ENCODE peak calls at places on chromosomes 7 and 10, in ten cellular contexts. K, E, R, Z, I, A, D, Q, C and P are unnamed samples.

GRCh38 chr7:100547872-100548271 is 8.9 kb downstream of the AGFG2 start:
- DNase-seq in K (no peak), E (no peak), R (peak; percentile 64), Z (peak; percentile 63), I (peak; percentile 16), A (no peak), D (no peak), Q (no peak), C (no peak), P (no peak)

GRCh38 chr7:90825779-90826178 is 229.7 kb downstream of the CDK14 start:
- DNase-seq in K (no peak), E (no peak), R (peak; percentile 76), Z (peak; percentile 97), I (peak; percentile 77), A (no peak), D (no peak), Q (peak; percentile 80), C (no peak), P (no peak)

GRCh38 chr10:12848439-12849173 is 152.9 kb downstream of the CCDC3 start:
- DNase-seq in K (no peak), E (no peak), R (no peak), Z (no peak), I (no peak), A (no peak), D (no peak), Q (no peak), C (no peak), P (no peak)

GRCh38 chr7:1681581-1681980 is 11.5 kb downstream of the ELFN1 start:
- DNase-seq in K (no peak), E (no peak), R (no peak), Z (no peak), I (no peak), A (no peak), D (no peak), Q (no peak), C (no peak), P (no peak)

GRCh38 chr7:157077021-157077420 is 61.7 kb upstream of the UBE3C start:
- DNase-seq in K (no peak), E (no peak), R (no peak), Z (no peak), I (no peak), A (no peak), D (no peak), Q (no peak), C (no peak), P (no peak)

GRCh38 chr10:51653025-51653424 is 46.4 kb downstream of the CSTF2T start:
- DNase-seq in K (no peak), E (no peak), R (peak; percentile 42), Z (peak; percentile 70), I (no peak), A (no peak), D (no peak), Q (peak; percentile 39), C (no peak), P (no peak)

GRCh38 chr10:110671788-110672579 is 27.8 kb downstream of the RBM20 start:
- DNase-seq in K (peak; percentile 75), E (peak; percentile 55), R (peak; percentile 73), Z (peak; percentile 57), I (peak; percentile 75), A (peak; percentile 41), D (peak; percentile 15), Q (peak; percentile 67), C (peak; percentile 74), P (no peak)

GRCh38 chr7:139959718-139960117 is 103.0 kb downstream of the PARP12 start:
- DNase-seq in K (no peak), E (no peak), R (no peak), Z (no peak), I (no peak), A (no peak), D (no peak), Q (no peak), C (no peak), P (no peak)

GRCh38 chr10:88781206-88781605 is 21.3 kb upstream of the LIPM start:
- DNase-seq in K (no peak), E (no peak), R (no peak), Z (no peak), I (no peak), A (no peak), D (no peak), Q (no peak), C (no peak), P (no peak)

GRCh38 chr10:44591911-44592310 is 207.0 kb upstream of the CXCL12 start:
- DNase-seq in K (no peak), E (no peak), R (no peak), Z (peak; percentile 51), I (no peak), A (no peak), D (no peak), Q (no peak), C (no peak), P (no peak)

GRCh38 chr7:82110146-82110823 is 333.3 kb downstream of the CACNA2D1 start:
- DNase-seq in K (no peak), E (no peak), R (no peak), Z (no peak), I (no peak), A (no peak), D (no peak), Q (no peak), C (no peak), P (no peak)

GRCh38 chr7:128108641-128109423 is 77.6 kb upstream of the LRRC4 start:
- DNase-seq in K (no peak), E (no peak), R (no peak), Z (no peak), I (no peak), A (no peak), D (no peak), Q (no peak), C (no peak), P (no peak)

GRCh38 chr10:44369296-44369695 is 15.6 kb downstream of the CXCL12 start:
- DNase-seq in K (no peak), E (no peak), R (no peak), Z (peak; percentile 22), I (peak; percentile 65), A (no peak), D (no peak), Q (peak; percentile 42), C (no peak), P (no peak)

GRCh38 chr7:47905071-47905920 is 43.0 kb downstream of the PKD1L1 start:
- DNase-seq in K (no peak), E (no peak), R (peak; percentile 17), Z (no peak), I (peak; percentile 70), A (no peak), D (peak; percentile 5), Q (no peak), C (no peak), P (no peak)

GRCh38 chr7:47294569-47295222 is 287.2 kb downstream of the TNS3 start:
- DNase-seq in K (no peak), E (no peak), R (no peak), Z (no peak), I (no peak), A (no peak), D (no peak), Q (no peak), C (no peak), P (no peak)

GRCh38 chr7:51027256-51028127 is 244.8 kb upstream of the GRB10 start:
- DNase-seq in K (no peak), E (no peak), R (peak; percentile 27), Z (no peak), I (peak; percentile 63), A (no peak), D (no peak), Q (no peak), C (no peak), P (no peak)

GRCh38 chr7:17991866-17992648 is 35.6 kb downstream of the PRPS1L1 start:
- DNase-seq in K (no peak), E (no peak), R (peak; percentile 17), Z (peak; percentile 13), I (no peak), A (no peak), D (no peak), Q (no peak), C (no peak), P (no peak)
- TF ChIP-seq CTCF in K (peak; percentile 24), E (no peak), R (peak; percentile 58), Z (no peak), I (peak; percentile 32), A (no peak), D (no peak), Q (peak; percentile 20), C (peak; percentile 13), P (no peak)

DNA sequence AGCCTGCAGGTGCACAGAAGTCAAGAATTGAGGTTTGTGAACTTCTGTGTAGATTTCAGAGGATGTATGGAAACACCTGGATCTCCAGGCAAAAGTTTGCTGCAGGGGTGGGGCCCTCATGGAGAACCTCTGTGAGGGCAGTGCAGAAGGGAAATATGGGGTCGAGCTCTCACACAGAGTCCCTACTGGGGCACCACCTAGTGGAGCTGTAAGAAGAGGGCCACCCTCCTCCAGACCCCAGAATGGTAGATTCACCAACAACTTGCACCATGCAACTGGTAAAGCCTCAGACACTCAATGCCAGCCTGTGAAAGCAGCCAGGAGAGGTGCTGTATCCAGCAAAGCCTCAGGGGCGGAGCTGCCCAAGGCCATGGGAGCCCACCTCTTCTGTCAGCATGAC is 205.8 kb downstream of the CCSER2 start:
- DNase-seq in K (no peak), E (no peak), R (no peak), Z (no peak), I (no peak), A (no peak), D (no peak), Q (no peak), C (no peak), P (no peak)
- TF ChIP-seq CTCF in K (peak; percentile 37), E (no peak), R (peak; percentile 36), Z (peak; percentile 9), I (peak; percentile 20), A (no peak), D (no peak), Q (peak; percentile 29), C (no peak), P (no peak)

GRCh38 chr7:38020134-38020533 is 99.7 kb downstream of the EPDR1 start:
- DNase-seq in K (no peak), E (no peak), R (no peak), Z (peak; percentile 49), I (peak; percentile 78), A (no peak), D (peak; percentile 41), Q (no peak), C (peak; percentile 19), P (no peak)
- TF ChIP-seq CTCF in K (no peak), E (no peak), R (no peak), Z (no peak), I (no peak), A (no peak), D (no peak), Q (no peak), C (no peak), P (no peak)

DNA sequence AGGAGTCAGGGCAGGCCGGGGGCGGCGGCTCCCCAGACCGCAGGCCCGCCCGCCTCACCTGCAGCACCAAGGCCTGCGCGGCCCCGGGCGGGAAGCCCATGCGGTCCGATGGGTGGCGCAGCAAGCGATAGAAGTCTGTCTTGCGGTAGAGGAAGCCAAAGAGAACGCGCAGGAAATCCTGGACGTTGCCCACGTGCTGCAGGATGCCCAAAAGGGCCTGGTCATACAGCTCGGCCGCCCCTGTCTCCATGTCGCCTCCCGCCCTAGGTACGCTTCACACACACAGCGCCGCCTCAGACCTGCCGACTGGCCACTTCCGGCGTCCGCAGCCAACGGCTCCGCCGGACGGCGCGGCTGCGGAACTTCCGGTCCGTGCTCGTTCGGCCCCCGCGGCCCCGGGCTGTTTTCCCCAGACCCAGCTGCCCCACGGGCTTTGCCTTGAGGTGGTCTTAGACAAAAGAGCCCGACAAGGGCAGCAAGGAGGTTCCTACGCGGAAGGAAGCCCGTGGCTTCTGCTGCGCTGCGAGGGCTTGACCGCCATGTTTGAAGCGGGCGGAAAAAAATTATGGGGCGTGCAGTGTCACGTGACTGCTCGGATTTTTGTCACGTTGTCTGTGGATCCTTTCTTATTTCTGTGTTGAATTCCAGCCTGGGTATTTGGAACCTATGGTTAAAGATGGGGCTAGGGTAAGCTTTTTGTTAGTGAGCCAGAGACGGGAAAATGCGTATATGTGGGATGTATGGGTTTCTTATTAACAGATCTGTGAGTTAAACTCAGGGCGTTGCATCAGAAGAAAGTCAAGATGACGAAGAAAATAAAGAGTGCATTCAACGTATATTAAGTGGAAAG is at the start of gene NUDCD3:
- DNase-seq in K (peak; percentile 84), E (peak; percentile 74), R (peak; percentile 83), Z (peak; percentile 90), I (peak; percentile 83), A (peak; percentile 76), D (peak; percentile 62), Q (peak; percentile 77), C (peak; percentile 85), P (no peak)
- TF ChIP-seq CTCF in K (peak; percentile 15), E (no peak), R (peak; percentile 38), Z (peak; percentile 26), I (peak; percentile 15), A (no peak), D (peak; percentile 21), Q (peak; percentile 11), C (no peak), P (peak; percentile 4)